ENCODE peak calls at places on chromosomes 13 and 19, in five cellular contexts. F, L, I, Q and S are unnamed samples.

GRCh38 chr13:83048419-83048818 is 833.9 kb downstream of the SLITRK1 start:
- DNase-seq in F (no peak), L (no peak), I (no peak), Q (peak), S (no peak)

GRCh38 chr19:12567951-12568350 is 16.7 kb upstream of the ZNF564 start:
- DNase-seq in F (no peak), L (no peak), I (no peak), Q (no peak), S (peak)

GRCh38 chr19:31529121-31529520 is 179.9 kb upstream of the TSHZ3 start:
- DNase-seq in F (no peak), L (no peak), I (no peak), Q (no peak), S (peak)

GRCh38 chr13:102028846-102029245 is 373.0 kb downstream of the FGF14 start:
- DNase-seq in F (no peak), L (no peak), I (no peak), Q (no peak), S (no peak)

GRCh38 chr19:10863107-10863700 is 8.1 kb upstream of the CARM1 start:
- DNase-seq in F (no peak), L (no peak), I (no peak), Q (no peak), S (no peak)

GRCh38 chr13:48505597-48506091 is 27.2 kb downstream of the RCBTB2 start:
- DNase-seq in F (no peak), L (no peak), I (no peak), Q (peak), S (no peak)

GRCh38 chr13:84870190-84870589 is 929.0 kb downstream of the SLITRK6 start:
- DNase-seq in F (no peak), L (no peak), I (no peak), Q (no peak), S (no peak)

GRCh38 chr13:40484101-40484800 is 182.2 kb downstream of the FOXO1 start:
- DNase-seq in F (no peak), L (no peak), I (no peak), Q (no peak), S (no peak)

GRCh38 chr19:48568345-48568886 is 16.4 kb downstream of the SULT2B1 start:
- DNase-seq in F (no peak), L (peak), I (peak), Q (peak), S (peak)

GRCh38 chr13:23621316-23621645 is 51.1 kb downstream of the TNFRSF19 start:
- DNase-seq in F (no peak), L (no peak), I (no peak), Q (no peak), S (no peak)

GRCh38 chr19:10961763-10962536 is 1.1 kb downstream of the SMARCA4 start:
- DNase-seq in F (no peak), L (no peak), I (no peak), Q (no peak), S (no peak)

GRCh38 chr13:46267166-46267565 is 55.4 kb downstream of the LRRC63 start:
- DNase-seq in F (no peak), L (no peak), I (no peak), Q (no peak), S (no peak)

GRCh38 chr19:47106819-47107200 is 6.8 kb downstream of the ZC3H4 start:
- DNase-seq in F (no peak), L (no peak), I (no peak), Q (no peak), S (no peak)

GRCh38 chr19:7670150-7670784 is 1.4 kb downstream of the RETN start:
- DNase-seq in F (no peak), L (no peak), I (no peak), Q (no peak), S (no peak)

GRCh38 chr13:41284512-41285288 is 21.3 kb upstream of the MTRF1 start:
- DNase-seq in F (no peak), L (no peak), I (no peak), Q (peak), S (peak)

DNA sequence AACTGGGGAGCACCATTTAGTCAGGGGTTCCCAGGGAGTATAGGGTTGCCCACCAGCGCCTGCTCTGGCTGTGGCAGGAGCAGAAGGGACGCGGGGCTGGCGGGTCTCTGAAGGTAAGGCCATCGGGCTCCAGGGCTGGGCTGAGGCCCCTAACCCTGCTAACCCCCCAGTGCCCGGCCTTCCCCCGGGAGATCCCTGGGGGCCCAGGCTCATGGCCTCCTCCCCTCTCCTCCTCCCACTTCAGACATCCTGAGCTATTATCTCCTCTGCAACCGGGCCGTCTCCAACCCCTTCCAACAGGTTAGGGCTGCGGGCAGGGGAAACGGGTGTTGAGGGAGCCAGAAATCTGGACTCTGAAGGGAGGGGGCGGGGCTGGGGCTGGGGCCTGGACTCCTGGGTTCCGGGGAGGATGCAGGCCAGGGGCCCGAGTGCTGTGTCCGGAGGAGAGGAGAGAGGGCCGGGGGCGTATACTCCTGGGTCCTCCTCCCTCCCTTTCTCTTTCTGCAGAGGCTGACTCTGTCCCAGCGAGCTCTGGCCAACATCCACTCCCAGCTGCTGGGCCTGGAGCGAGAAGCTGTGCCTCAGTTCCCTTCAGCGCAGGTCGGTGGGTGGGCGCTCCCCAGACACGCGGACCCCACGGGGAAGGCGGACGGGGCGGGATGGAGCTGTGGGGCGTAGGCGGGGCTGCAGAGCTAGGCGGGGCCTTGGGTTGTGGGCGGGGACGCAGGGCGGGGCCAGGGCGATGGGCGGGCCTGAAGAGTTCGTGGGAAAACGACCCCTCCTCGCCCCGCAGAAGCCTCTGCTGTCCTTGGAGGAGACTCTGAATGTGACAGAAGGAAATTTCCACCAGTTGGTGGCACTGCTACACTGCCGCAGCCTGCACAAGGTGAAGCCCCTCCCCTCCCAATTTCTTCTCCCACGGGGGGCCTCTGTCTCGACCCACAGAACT is 15.3 kb downstream of the TTYH1 start:
- DNase-seq in F (no peak), L (peak), I (no peak), Q (no peak), S (no peak)
- TF ChIP-seq CTCF in F (peak), L (no peak), I (no peak), Q (no peak), S (peak)

DNA sequence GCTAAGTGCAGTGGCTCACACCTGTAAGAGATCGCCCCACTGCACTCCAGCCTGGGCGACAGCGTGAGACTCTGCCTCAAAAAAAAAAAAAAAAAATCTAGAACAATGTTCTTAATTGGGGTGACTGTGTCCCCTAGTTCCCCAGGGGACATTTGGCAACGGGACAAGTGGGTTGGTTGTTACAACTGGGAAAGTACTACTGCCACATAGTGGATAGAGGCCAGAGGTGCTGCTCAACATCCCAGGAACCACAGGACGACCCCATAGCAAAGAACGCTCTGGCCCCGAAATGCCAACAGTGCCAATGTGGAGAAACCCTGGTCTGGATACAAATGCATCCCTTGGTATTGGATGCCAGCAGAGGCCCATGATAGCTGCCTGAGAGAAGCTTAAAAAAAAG is 11.8 kb downstream of the NLRP12 start:
- DNase-seq in F (no peak), L (no peak), I (no peak), Q (no peak), S (no peak)
- TF ChIP-seq CTCF in F (no peak), L (no peak), I (no peak), Q (no peak), S (no peak)

DNA sequence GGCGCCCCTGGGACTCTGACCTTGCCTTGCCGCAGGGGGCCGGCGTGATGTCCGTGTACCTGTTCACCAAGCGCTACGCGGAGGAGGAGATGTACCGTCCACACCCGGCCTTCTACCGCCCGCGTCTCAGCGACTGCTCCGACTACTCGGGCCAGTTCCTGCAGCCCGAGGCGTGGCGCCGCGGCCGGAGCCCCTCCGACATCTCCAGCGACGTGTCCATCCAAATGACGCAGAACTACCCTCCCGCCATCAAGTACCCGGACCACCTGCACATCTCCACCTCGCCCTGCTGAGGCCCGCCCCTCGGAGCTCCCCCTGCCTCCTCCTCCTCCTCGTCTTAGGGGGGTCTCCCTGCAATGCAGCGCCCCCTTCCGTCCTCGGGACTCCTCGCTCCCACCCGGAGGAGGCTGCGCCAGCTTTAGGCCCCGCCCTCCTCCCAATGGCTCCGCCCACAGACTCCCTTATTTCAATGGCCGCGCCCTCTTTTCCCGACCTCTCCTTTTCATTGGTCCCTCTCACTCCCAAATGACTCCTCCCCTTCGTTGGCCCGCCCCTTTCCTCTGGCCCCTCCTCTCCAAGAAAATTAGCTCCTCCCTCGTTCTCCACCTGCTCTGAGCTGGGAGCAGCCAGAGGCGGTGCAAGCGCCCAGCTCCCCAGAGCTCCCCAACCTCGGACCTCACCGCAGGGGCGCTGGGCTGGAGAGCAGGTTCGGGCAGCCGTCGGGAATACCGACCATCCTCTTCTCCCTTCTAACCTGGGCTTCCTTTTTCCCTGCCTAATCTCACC is 20.5 kb upstream of the CACNG8 start:
- DNase-seq in F (no peak), L (no peak), I (no peak), Q (no peak), S (no peak)
- TF ChIP-seq CTCF in F (no peak), L (no peak), I (no peak), Q (no peak), S (no peak)

DNA sequence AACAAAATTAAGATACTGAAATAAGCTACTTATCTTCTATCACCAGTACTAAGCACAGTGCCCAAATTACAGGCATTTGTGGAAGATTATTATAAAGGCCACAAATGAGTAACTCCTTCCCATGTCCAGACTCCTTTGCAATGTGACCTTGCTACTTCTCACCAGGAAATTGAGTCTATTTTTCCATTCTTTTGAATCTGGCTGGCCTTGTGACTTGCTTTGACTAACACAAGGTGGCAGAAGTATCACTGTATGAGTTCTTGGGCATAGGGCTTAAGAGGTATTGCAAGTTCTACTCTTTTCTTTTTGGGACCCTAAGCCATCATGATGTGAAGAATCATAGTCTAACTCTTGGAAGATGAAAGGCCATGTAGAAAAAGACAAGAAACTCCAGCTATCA is 49.9 kb downstream of the UGGT2 start:
- DNase-seq in F (no peak), L (no peak), I (no peak), Q (no peak), S (no peak)
- TF ChIP-seq CTCF in F (no peak), L (no peak), I (no peak), Q (no peak), S (no peak)

DNA sequence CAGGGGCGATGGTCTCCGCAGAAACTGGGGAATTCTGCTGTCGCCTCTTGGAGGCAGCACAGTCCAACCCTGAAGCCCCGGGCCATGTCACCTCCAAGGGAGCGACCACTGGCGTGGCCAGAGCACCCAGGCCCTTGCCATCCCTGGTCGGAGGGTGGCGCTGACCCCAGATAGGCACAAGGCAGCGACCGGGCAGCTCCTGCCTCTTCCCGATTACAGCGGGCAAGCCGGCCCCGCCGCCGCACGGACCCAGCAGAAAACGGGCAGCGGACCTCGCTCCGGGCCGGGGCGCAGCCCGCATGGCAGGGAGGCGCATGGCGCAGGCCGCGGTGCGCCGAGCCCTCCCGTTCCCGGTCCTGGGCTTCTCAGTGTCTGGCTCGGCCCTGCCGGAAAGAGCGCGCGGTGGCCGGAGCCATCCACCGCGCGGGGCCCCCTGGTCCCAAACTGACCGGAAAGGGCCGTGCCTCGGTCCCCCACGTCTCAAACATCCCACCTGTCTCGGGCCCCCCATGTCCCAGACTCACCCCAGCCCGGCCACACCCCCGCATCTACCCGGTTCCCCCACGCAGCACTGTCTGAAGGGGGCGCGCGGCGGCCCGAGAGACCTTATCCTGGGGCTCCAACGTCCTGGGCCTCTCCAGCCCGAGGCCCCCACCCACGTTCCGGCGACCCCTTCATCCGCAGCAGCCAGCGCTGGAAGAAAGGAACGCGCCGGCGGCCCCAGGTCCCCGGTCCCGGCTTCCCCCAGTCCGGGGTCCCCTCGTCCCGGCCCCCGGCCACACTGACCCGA is 725 bp downstream of the CERS1 start:
- DNase-seq in F (no peak), L (no peak), I (no peak), Q (no peak), S (peak)
- TF ChIP-seq CTCF in F (no peak), L (no peak), I (no peak), Q (peak), S (peak)

DNA sequence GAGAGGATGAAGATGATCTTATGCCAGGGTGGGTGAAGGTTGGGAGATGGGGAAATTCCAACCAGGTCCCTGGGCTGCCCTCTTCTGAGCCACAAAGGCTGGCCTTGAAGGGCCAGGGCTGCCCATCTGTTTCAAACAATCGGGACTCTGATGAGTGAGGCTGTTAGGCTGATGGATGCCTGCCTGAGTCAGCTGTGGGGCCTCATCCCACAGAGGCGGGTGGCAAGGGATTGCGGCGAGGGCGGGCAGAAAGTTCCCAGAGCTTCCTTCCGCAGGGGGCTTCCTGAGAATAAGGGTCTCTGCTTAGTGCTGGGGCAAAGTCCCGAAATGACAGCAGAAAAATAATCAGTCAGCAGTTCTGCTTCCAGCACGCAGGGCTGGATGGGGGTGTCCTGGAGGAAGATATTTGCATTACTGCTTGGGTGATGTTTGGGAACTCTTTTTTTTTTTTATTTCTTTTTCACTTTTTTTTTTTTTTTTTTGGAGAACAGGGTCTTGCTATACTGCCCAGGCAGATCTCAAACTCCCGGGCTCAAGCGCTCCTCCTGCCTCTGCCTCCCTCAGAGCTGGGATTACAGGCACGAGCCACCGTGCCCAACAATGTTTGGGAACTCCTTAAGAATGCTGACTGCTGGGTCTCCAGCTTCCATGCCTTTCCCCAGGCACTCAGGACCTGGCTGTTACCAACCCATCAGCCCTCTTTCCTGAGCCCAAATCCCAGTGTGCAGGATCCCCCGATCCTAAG is 14.1 kb downstream of the SH3GL1 start:
- DNase-seq in F (no peak), L (no peak), I (no peak), Q (no peak), S (no peak)
- TF ChIP-seq CTCF in F (no peak), L (no peak), I (no peak), Q (no peak), S (no peak)

GRCh38 chr19:49758292-49758691 is 4.8 kb downstream of the TSKS start:
- DNase-seq in F (no peak), L (no peak), I (no peak), Q (no peak), S (no peak)

GRCh38 chr19:49764341-49764740 is 1.2 kb upstream of the TSKS start:
- DNase-seq in F (no peak), L (no peak), I (no peak), Q (no peak), S (no peak)

GRCh38 chr19:49763230-49763629 is at the start of gene TSKS:
- DNase-seq in F (no peak), L (no peak), I (no peak), Q (no peak), S (no peak)

GRCh38 chr19:49761249-49761624 is 1.9 kb downstream of the TSKS start:
- DNase-seq in F (no peak), L (no peak), I (no peak), Q (no peak), S (no peak)

GRCh38 chr19:49761625-49762311 is 1.3 kb downstream of the TSKS start:
- DNase-seq in F (no peak), L (peak), I (no peak), Q (peak), S (no peak)
- TF ChIP-seq CTCF in F (no peak), L (no peak), I (no peak), Q (peak), S (peak)

GRCh38 chr19:45404557-45405434 is at the start of gene PPP1R13L:
- DNase-seq in F (no peak), L (peak), I (peak), Q (no peak), S (peak)

GRCh38 chr19:45401815-45402468 is 2.9 kb downstream of the PPP1R13L start:
- DNase-seq in F (no peak), L (no peak), I (no peak), Q (no peak), S (no peak)

GRCh38 chr19:45403781-45404556 is 900 bp downstream of the PPP1R13L start:
- DNase-seq in F (peak), L (peak), I (peak), Q (no peak), S (no peak)

GRCh38 chr19:45403272-45403671 is 1.6 kb downstream of the PPP1R13L start:
- DNase-seq in F (no peak), L (no peak), I (no peak), Q (no peak), S (no peak)

GRCh38 chr19:45402469-45403070 is 2.3 kb downstream of the PPP1R13L start:
- DNase-seq in F (no peak), L (peak), I (no peak), Q (no peak), S (no peak)
- TF ChIP-seq CTCF in F (peak), L (peak), I (no peak), Q (peak), S (no peak)

GRCh38 chr13:31174018-31174417 is 12.3 kb upstream of the HSPH1 start:
- DNase-seq in F (no peak), L (no peak), I (no peak), Q (no peak), S (no peak)
- TF ChIP-seq CTCF in F (no peak), L (no peak), I (no peak), Q (no peak), S (peak)

GRCh38 chr13:27442071-27442647 is 8.2 kb downstream of the MTIF3 start:
- DNase-seq in F (no peak), L (no peak), I (no peak), Q (no peak), S (no peak)

GRCh38 chr13:27432612-27433210 is 8.3 kb downstream of the GTF3A start:
- DNase-seq in F (no peak), L (no peak), I (no peak), Q (no peak), S (no peak)

GRCh38 chr13:27440408-27440807 is 10.0 kb downstream of the MTIF3 start:
- DNase-seq in F (no peak), L (no peak), I (no peak), Q (no peak), S (no peak)

GRCh38 chr13:27432180-27432579 is 7.8 kb downstream of the GTF3A start:
- DNase-seq in F (no peak), L (no peak), I (no peak), Q (no peak), S (no peak)

GRCh38 chr13:27437126-27437525 is 12.7 kb downstream of the GTF3A start:
- DNase-seq in F (no peak), L (no peak), I (no peak), Q (no peak), S (no peak)
- TF ChIP-seq CTCF in F (no peak), L (no peak), I (no peak), Q (no peak), S (no peak)